ENCODE peak calls at places on chromosomes 2 and 18, in four cellular contexts. One of them, this sample, is unnamed.

GRCh38 chr18:25299426-25299825 is 52.5 kb downstream of the ZNF521 start:
- DNase-seq in WTC11: no peak
- DNase-seq in K562: no peak
- DNase-seq in HCT116: no peak
- DNase-seq in this sample: no peak

GRCh38 chr2:9492927-9493326 is 18.6 kb downstream of the IAH1 start:
- DNase-seq in WTC11: no peak
- DNase-seq in K562: no peak
- DNase-seq in HCT116: no peak
- DNase-seq in this sample: no peak

GRCh38 chr2:6077585-6077984 is 385.4 kb downstream of the SOX11 start:
- DNase-seq in WTC11: no peak
- DNase-seq in K562: no peak
- DNase-seq in HCT116: no peak
- DNase-seq in this sample: no peak

GRCh38 chr2:55524884-55525437 is 5.4 kb downstream of the CFAP36 start:
- DNase-seq in WTC11: no peak
- DNase-seq in K562: no peak
- DNase-seq in HCT116: no peak
- DNase-seq in this sample: no peak

GRCh38 chr18:21167641-21168372 is 56.2 kb upstream of the ROCK1 start:
- DNase-seq in WTC11: peak; percentile 64
- DNase-seq in K562: no peak
- DNase-seq in HCT116: peak; percentile 15
- DNase-seq in this sample: peak; percentile 63

GRCh38 chr2:70698847-70699246 is 69.2 kb downstream of the ADD2 start:
- DNase-seq in WTC11: no peak
- DNase-seq in K562: no peak
- DNase-seq in HCT116: no peak
- DNase-seq in this sample: no peak

GRCh38 chr18:5646739-5647138 is 102.9 kb upstream of the EPB41L3 start:
- DNase-seq in WTC11: no peak
- DNase-seq in K562: no peak
- DNase-seq in HCT116: no peak
- DNase-seq in this sample: no peak

GRCh38 chr2:12617853-12618252 is 98.9 kb upstream of the TRIB2 start:
- DNase-seq in WTC11: no peak
- DNase-seq in K562: no peak
- DNase-seq in HCT116: no peak
- DNase-seq in this sample: no peak

GRCh38 chr2:42973771-42974170 is 181.4 kb upstream of the HAAO start:
- DNase-seq in WTC11: no peak
- DNase-seq in K562: no peak
- DNase-seq in HCT116: no peak
- DNase-seq in this sample: no peak

GRCh38 chr18:12520442-12520992 is 112.8 kb downstream of the PRELID3A start:
- DNase-seq in WTC11: no peak
- DNase-seq in K562: no peak
- DNase-seq in HCT116: no peak
- DNase-seq in this sample: no peak

GRCh38 chr2:113910967-113911678 is 21.2 kb downstream of the ACTR3 start:
- DNase-seq in WTC11: no peak
- DNase-seq in K562: no peak
- DNase-seq in HCT116: no peak
- DNase-seq in this sample: no peak
- TF ChIP-seq SP1 in WTC11: no peak
- TF ChIP-seq SP1 in K562: no peak
- TF ChIP-seq SP1 in HCT116: no peak
- TF ChIP-seq SP1 in this sample: no peak

GRCh38 chr2:241686649-241687425 is at the start of gene DTYMK:
- DNase-seq in WTC11: peak; percentile 90
- DNase-seq in K562: peak; percentile 85
- DNase-seq in HCT116: peak; percentile 84
- DNase-seq in this sample: no peak

GRCh38 chr2:241692448-241692847 is 5.8 kb upstream of the DTYMK start:
- DNase-seq in WTC11: no peak
- DNase-seq in K562: no peak
- DNase-seq in HCT116: no peak
- DNase-seq in this sample: no peak

GRCh38 chr2:241690202-241690717 is 3.6 kb upstream of the DTYMK start:
- DNase-seq in WTC11: no peak
- DNase-seq in K562: no peak
- DNase-seq in HCT116: no peak
- DNase-seq in this sample: no peak

GRCh38 chr2:241686322-241686648 is 330 bp downstream of the DTYMK start:
- DNase-seq in WTC11: no peak
- DNase-seq in K562: no peak
- DNase-seq in HCT116: no peak
- DNase-seq in this sample: no peak

GRCh38 chr2:241689306-241689705 is 2.7 kb upstream of the DTYMK start:
- DNase-seq in WTC11: no peak
- DNase-seq in K562: no peak
- DNase-seq in HCT116: no peak
- DNase-seq in this sample: no peak
- TF ChIP-seq SP1 in WTC11: no peak
- TF ChIP-seq SP1 in K562: no peak
- TF ChIP-seq SP1 in HCT116: no peak
- TF ChIP-seq SP1 in this sample: no peak

DNA sequence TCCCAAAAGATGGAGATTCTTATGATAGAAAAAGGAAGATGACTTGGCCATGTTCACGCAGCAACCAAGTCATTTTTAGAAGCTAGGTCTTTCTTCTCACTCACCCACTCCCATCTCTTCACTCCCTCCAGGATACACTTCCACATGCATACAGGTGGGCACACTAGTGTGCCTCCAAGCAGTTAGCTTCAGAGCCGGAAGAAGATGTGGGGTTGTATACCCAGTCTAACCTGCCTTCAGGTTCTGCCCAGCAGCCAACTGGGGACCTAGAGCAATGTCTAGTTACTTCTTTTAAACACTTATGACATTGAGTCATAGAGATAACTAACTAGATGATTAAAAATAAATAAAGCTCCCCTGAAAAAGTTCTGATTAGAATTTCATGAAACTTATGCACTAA is 21.8 kb upstream of the TANK start:
- DNase-seq in WTC11: no peak
- DNase-seq in K562: no peak
- DNase-seq in HCT116: no peak
- DNase-seq in this sample: no peak
- TF ChIP-seq SP1 in WTC11: no peak
- TF ChIP-seq SP1 in K562: no peak
- TF ChIP-seq SP1 in HCT116: no peak
- TF ChIP-seq SP1 in this sample: no peak

GRCh38 chr18:76936877-76937276 is 114.5 kb downstream of the ZNF236 start:
- DNase-seq in WTC11: no peak
- DNase-seq in K562: no peak
- DNase-seq in HCT116: no peak
- DNase-seq in this sample: no peak

GRCh38 chr18:76928179-76928868 is 106.0 kb downstream of the ZNF236 start:
- DNase-seq in WTC11: no peak
- DNase-seq in K562: no peak
- DNase-seq in HCT116: no peak
- DNase-seq in this sample: no peak

GRCh38 chr18:76935722-76936337 is 113.5 kb downstream of the ZNF236 start:
- DNase-seq in WTC11: no peak
- DNase-seq in K562: no peak
- DNase-seq in HCT116: no peak
- DNase-seq in this sample: no peak

GRCh38 chr18:76931171-76931570 is 108.8 kb downstream of the ZNF236 start:
- DNase-seq in WTC11: no peak
- DNase-seq in K562: no peak
- DNase-seq in HCT116: no peak
- DNase-seq in this sample: no peak

GRCh38 chr18:76932026-76932819 is 109.9 kb downstream of the ZNF236 start:
- DNase-seq in WTC11: no peak
- DNase-seq in K562: no peak
- DNase-seq in HCT116: no peak
- DNase-seq in this sample: no peak
- TF ChIP-seq SP1 in WTC11: no peak
- TF ChIP-seq SP1 in K562: no peak
- TF ChIP-seq SP1 in HCT116: no peak
- TF ChIP-seq SP1 in this sample: no peak

DNA sequence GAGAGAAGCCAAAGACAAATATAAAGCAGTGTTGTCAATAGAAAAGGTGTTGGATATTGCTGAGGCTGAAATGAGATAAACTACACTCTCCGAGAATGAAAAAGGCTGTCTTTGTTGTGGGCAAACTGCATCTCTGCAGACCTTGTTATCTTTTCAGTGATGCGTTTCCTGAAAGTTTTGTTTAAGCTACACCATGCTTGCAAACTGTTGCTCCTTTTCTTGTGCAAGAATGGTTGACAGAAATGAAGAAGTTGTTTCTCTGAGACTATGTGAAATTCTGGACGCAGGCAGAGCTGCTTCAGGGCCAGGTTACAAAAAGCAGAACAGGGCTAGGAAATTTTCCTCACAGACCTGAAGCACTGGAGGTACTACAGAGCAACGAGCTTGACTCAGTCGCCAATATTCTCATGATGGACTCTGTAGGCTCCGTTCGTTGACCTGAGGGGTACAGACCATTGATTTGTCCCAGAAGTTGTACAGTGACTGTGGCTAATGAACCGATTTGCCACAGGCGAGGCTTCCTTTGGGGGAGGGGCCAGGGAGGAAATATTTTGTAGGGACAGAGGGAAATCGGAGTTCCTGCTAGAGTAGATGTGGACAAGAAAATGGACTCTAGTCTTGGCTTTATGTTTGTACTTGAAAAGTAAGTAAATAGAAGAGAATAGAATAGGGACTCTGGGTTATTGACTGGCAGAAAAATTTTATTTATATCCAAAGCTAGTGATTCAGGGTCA is 3.5 kb upstream of the ATL2 start:
- DNase-seq in WTC11: no peak
- DNase-seq in K562: no peak
- DNase-seq in HCT116: no peak
- DNase-seq in this sample: no peak
- TF ChIP-seq SP1 in WTC11: no peak
- TF ChIP-seq SP1 in K562: no peak
- TF ChIP-seq SP1 in HCT116: no peak
- TF ChIP-seq SP1 in this sample: no peak

This sample was measured in H1.